ENCODE peak calls at places on chromosome 7, in four cellular contexts. E is transverse colon, T is heart right ventricle, L is psoas muscle. F is an unnamed sample.

GRCh38 chr7:129258649-129259389 is 34.0 kb downstream of the AHCYL2 start:
- DNase-seq in E (no peak), T (no peak), L (no peak), F (no peak)

GRCh38 chr7:17320102-17320497 is 21.6 kb downstream of the AHR start:
- DNase-seq in E (no peak), T (no peak), L (no peak), F (no peak)

GRCh38 chr7:108358553-108358952 is 97.7 kb downstream of the NRCAM start:
- DNase-seq in E (no peak), T (no peak), L (no peak), F (no peak)

GRCh38 chr7:16357921-16358320 is 63.4 kb downstream of the CRPPA start:
- DNase-seq in E (no peak), T (peak), L (no peak), F (no peak)

GRCh38 chr7:151012921-151013347 is 11.4 kb downstream of the ATG9B start:
- DNase-seq in E (no peak), T (no peak), L (no peak), F (no peak)

GRCh38 chr7:150945853-150946825 is 32.0 kb downstream of the KCNH2 start:
- DNase-seq in E (peak), T (peak), L (no peak), F (peak)

GRCh38 chr7:142401951-142402350 is 144.1 kb upstream of the PRSS58 start:
- DNase-seq in E (no peak), T (no peak), L (no peak), F (no peak)

GRCh38 chr7:140137078-140137477 is 39.7 kb downstream of the KDM7A start:
- DNase-seq in E (no peak), T (no peak), L (no peak), F (no peak)

GRCh38 chr7:2843711-2844152 is 376 bp downstream of the GNA12 start:
- DNase-seq in E (peak), T (peak), L (peak), F (peak)

GRCh38 chr7:1176891-1177373 is 16.9 kb upstream of the ZFAND2A start:
- DNase-seq in E (peak), T (peak), L (peak), F (no peak)

GRCh38 chr7:12872487-12872886 is 185.1 kb downstream of the ARL4A start:
- DNase-seq in E (peak), T (no peak), L (no peak), F (no peak)

GRCh38 chr7:20831976-20832375 is 45.3 kb upstream of the SP8 start:
- DNase-seq in E (no peak), T (no peak), L (no peak), F (no peak)

GRCh38 chr7:2478387-2478760 is 2.2 kb upstream of the GRIFIN start:
- DNase-seq in E (peak), T (peak), L (peak), F (peak)

GRCh38 chr7:116025098-116025809 is 5.3 kb downstream of the TFEC start:
- DNase-seq in E (no peak), T (no peak), L (no peak), F (no peak)

GRCh38 chr7:87471430-87471829 is 4.0 kb downstream of the ABCB4 start:
- DNase-seq in E (no peak), T (no peak), L (no peak), F (no peak)

GRCh38 chr7:38463277-38464224 is 167.6 kb downstream of the AMPH start:
- DNase-seq in E (peak), T (peak), L (peak), F (no peak)

GRCh38 chr7:101915000-101915399 is 97.6 kb downstream of the CUX1 start:
- DNase-seq in E (no peak), T (peak), L (peak), F (no peak)

GRCh38 chr7:142001163-142001874 is 5.6 kb downstream of the MGAM start:
- DNase-seq in E (peak), T (no peak), L (no peak), F (no peak)

GRCh38 chr7:99679032-99679399 is 780 bp downstream of the CYP3A5 start:
- DNase-seq in E (peak), T (no peak), L (no peak), F (no peak)

GRCh38 chr7:141754939-141755338 is 9.0 kb upstream of the TAS2R3 start:
- DNase-seq in E (no peak), T (no peak), L (no peak), F (no peak)

GRCh38 chr7:121331048-121331447 is 2.2 kb downstream of the WNT16 start:
- DNase-seq in E (no peak), T (no peak), L (no peak), F (no peak)

GRCh38 chr7:77439572-77439971 is 23.4 kb upstream of the GSAP start:
- DNase-seq in E (peak), T (peak), L (peak), F (no peak)

DNA sequence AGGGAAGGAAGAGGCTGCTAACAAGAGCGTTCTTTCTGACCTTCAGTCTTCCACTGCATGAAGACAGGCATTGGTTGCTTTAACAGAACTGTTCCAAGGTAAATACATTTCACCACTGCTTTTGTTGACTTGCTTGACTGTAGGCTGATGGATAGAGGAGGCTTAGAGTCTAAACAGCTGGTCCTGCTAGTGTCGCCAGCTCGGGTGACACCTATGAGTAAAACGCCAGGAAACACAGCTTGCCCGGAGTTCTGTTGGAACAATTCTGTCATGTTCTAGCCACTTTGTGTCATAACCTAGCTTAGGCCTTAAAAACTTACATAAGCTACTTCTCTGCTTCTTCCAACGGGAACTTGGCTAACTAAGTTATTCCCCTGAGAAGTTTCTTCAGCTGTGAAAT is 253.0 kb downstream of the BMPER start:
- DNase-seq in E (no peak), T (peak), L (peak), F (peak)
- H3K27ac ChIP-seq in E (no peak), T (no peak), L (peak), F (no peak)

GRCh38 chr7:148084138-148084537 is 506.4 kb upstream of the C7orf33 start:
- DNase-seq in E (peak), T (peak), L (no peak), F (no peak)
- H3K4me3 ChIP-seq in E (no peak), T (no peak), L (no peak), F (no peak)

GRCh38 chr7:32299133-32299702 is 191.0 kb downstream of the LSM5 start:
- DNase-seq in E (no peak), T (peak), L (peak), F (peak)
- H3K27ac ChIP-seq in E (no peak), T (peak), L (no peak), F (no peak)

GRCh38 chr7:157432541-157432956 is 95.7 kb downstream of the DNAJB6 start:
- DNase-seq in E (peak), T (no peak), L (peak), F (no peak)
- H3K4me3 ChIP-seq in E (no peak), T (peak), L (peak), F (no peak)

GRCh38 chr7:7720193-7720592 is 1.8 kb upstream of the RPA3 start:
- DNase-seq in E (no peak), T (no peak), L (no peak), F (no peak)

GRCh38 chr7:7718461-7718860 is at the start of gene RPA3:
- DNase-seq in E (no peak), T (no peak), L (no peak), F (no peak)

GRCh38 chr7:7719235-7719634 is 828 bp upstream of the RPA3 start:
- DNase-seq in E (peak), T (peak), L (no peak), F (peak)

GRCh38 chr7:7720750-7721621 is 2.6 kb upstream of the RPA3 start:
- DNase-seq in E (no peak), T (no peak), L (no peak), F (no peak)
- H3K27ac ChIP-seq in E (no peak), T (no peak), L (no peak), F (no peak)

GRCh38 chr7:26198781-26199169 is 1.8 kb downstream of the HNRNPA2B1 start:
- DNase-seq in E (no peak), T (no peak), L (no peak), F (no peak)

GRCh38 chr7:26197153-26198115 is 3.1 kb downstream of the HNRNPA2B1 start:
- DNase-seq in E (no peak), T (no peak), L (no peak), F (no peak)

GRCh38 chr7:26199301-26200112 is 1.0 kb downstream of the HNRNPA2B1 start:
- DNase-seq in E (peak), T (peak), L (peak), F (peak)

GRCh38 chr7:26200113-26200443 is 468 bp downstream of the HNRNPA2B1 start:
- DNase-seq in E (peak), T (peak), L (peak), F (peak)

GRCh38 chr7:26198133-26198780 is 2.3 kb downstream of the HNRNPA2B1 start:
- DNase-seq in E (no peak), T (no peak), L (no peak), F (no peak)
- H3K4me3 ChIP-seq in E (peak), T (peak), L (peak), F (peak)

DNA sequence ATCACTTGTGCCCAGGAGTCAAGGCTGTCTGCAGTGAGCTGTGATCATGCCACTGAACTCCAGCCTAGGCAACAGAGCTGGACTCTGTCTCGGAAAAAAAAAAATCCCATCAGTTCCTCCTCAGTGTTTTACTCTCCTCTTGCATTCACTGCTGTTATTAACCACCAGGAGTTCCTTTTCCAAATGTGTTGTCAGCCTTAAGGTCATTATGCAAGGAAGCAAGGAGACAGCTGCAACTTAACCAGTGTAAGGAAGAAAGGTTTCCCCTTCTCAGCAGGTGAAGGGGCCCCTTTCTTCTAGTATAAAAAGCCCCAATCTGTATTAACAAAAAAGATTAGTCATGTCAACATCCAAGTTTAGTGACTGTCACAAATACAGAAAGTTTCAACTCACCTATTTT is 86.6 kb upstream of the LEP start:
- DNase-seq in E (no peak), T (no peak), L (no peak), F (no peak)
- H3K27ac ChIP-seq in E (no peak), T (no peak), L (no peak), F (no peak)